ENCODE peak calls at places on chromosomes 12 and 14, in ten cellular contexts. C, V, Y, W, J, X, R, D, B and P are unnamed samples.

GRCh38 chr12:22935090-22935489 is 310.1 kb downstream of the ETNK1 start:
- DNase-seq in D (no peak), Y (no peak), X (peak; percentile 10), V (peak; percentile 44), J (peak; percentile 39), W (no peak), R (no peak), C (no peak), B (no peak), P (no peak)

GRCh38 chr12:31773223-31773750 is 44.5 kb upstream of the AMN1 start:
- DNase-seq in X (no peak), Y (no peak), V (no peak), C (no peak), B (no peak), D (no peak), J (no peak), W (no peak), R (no peak), P (no peak)

GRCh38 chr12:132315507-132315906 is 13.9 kb downstream of the GALNT9 start:
- DNase-seq in X (no peak), D (no peak), B (no peak), V (peak; percentile 19), Y (no peak), R (no peak), W (no peak), J (no peak), C (no peak), P (no peak)

GRCh38 chr12:30622509-30622908 is 73.2 kb downstream of the IPO8 start:
- DNase-seq in R (no peak), Y (no peak), B (no peak), W (peak; percentile 13), V (no peak), X (no peak), J (no peak), D (peak; percentile 23), C (no peak), P (no peak)

GRCh38 chr14:70415788-70416187 is 1.1 kb downstream of the SYNJ2BP start:
- DNase-seq in X (no peak), B (no peak), W (no peak), C (no peak), Y (no peak), V (no peak), J (no peak), D (no peak), R (no peak), P (no peak)

GRCh38 chr12:25236190-25236589 is 14.5 kb downstream of the KRAS start:
- DNase-seq in R (no peak), Y (no peak), X (no peak), V (no peak), B (no peak), C (no peak), J (no peak), D (no peak), W (peak; percentile 18), P (no peak)

GRCh38 chr12:73225941-73226340 is 953.8 kb downstream of the TRHDE start:
- DNase-seq in B (no peak), V (no peak), D (no peak), C (no peak), Y (no peak), W (no peak), J (no peak), R (no peak), X (no peak), P (no peak)

GRCh38 chr14:41973178-41973577 is 366.5 kb downstream of the LRFN5 start:
- DNase-seq in X (no peak), V (no peak), D (no peak), W (no peak), C (no peak), B (no peak), J (no peak), Y (no peak), R (no peak), P (no peak)

GRCh38 chr14:32897724-32898064 is 41.0 kb upstream of the NPAS3 start:
- DNase-seq in R (no peak), B (no peak), Y (no peak), D (no peak), V (no peak), C (no peak), X (no peak), W (no peak), J (no peak), P (no peak)

GRCh38 chr12:69254857-69255256 is 15.5 kb downstream of the CPSF6 start:
- DNase-seq in W (no peak), V (no peak), Y (no peak), D (no peak), B (no peak), C (no peak), X (no peak), J (no peak), R (no peak), P (no peak)

GRCh38 chr14:67232066-67232465 is 9.2 kb upstream of the PALS1 start:
- DNase-seq in R (no peak), V (no peak), X (no peak), B (no peak), Y (no peak), C (no peak), J (peak; percentile 38), D (no peak), W (no peak), P (no peak)

GRCh38 chr12:55899035-55899434 is 28.7 kb downstream of the PYM1 start:
- DNase-seq in D (no peak), V (no peak), W (no peak), B (no peak), Y (no peak), J (no peak), X (no peak), C (no peak), R (no peak), P (peak; percentile 52)

GRCh38 chr12:47775100-47775911 is 2.3 kb downstream of the SLC48A1 start:
- DNase-seq in R (no peak), X (peak; percentile 89), W (no peak), C (no peak), D (no peak), V (peak; percentile 37), Y (no peak), B (no peak), J (no peak), P (no peak)

GRCh38 chr14:63939006-63939270 is 86.1 kb downstream of the SYNE2 start:
- DNase-seq in X (no peak), Y (no peak), B (no peak), D (no peak), J (no peak), C (no peak), R (no peak), W (no peak), V (no peak), P (no peak)

GRCh38 chr12:83805137-83805818 is 1107.3 kb downstream of the SLC6A15 start:
- DNase-seq in C (no peak), Y (no peak), X (no peak), B (no peak), J (no peak), R (no peak), W (no peak), D (no peak), V (no peak), P (no peak)

GRCh38 chr12:6936642-6937480 is 6.8 kb upstream of the RNU7-1 start:
- DNase-seq in X (no peak), J (no peak), W (no peak), D (no peak), B (peak; percentile 78), R (no peak), V (peak; percentile 55), Y (no peak), C (no peak), P (no peak)

GRCh38 chr14:96584199-96584906 is 82.2 kb downstream of the PAPOLA start:
- DNase-seq in V (no peak), Y (no peak), X (peak; percentile 65), J (no peak), B (no peak), D (no peak), W (peak; percentile 82), R (no peak), C (peak; percentile 46), P (no peak)

GRCh38 chr14:69324341-69324931 is 64.5 kb downstream of the GALNT16 start:
- DNase-seq in B (no peak), D (no peak), R (no peak), Y (no peak), J (no peak), X (no peak), W (no peak), V (no peak), C (no peak), P (no peak)

GRCh38 chr14:95044463-95045254 is 112.7 kb downstream of the DICER1 start:
- DNase-seq in D (no peak), X (peak; percentile 7), C (no peak), Y (no peak), W (no peak), V (no peak), J (no peak), R (no peak), B (no peak), P (no peak)

GRCh38 chr14:72810201-72810600 is 83.7 kb downstream of the DPF3 start:
- DNase-seq in D (no peak), J (no peak), C (no peak), B (no peak), Y (no peak), R (no peak), W (no peak), X (no peak), V (no peak), P (no peak)